ENCODE peak calls at places on chromosomes 1 and 21, in five cellular contexts. I is neural progenitor cell, J is esophagus muscularis mucosa, H is neuronal stem cell, Q is left ventricle myocardium inferior. L is an unnamed sample.

GRCh38 chr1:234250747-234251146 is 122.5 kb upstream of the COA6 start:
- DNase-seq in Q (no peak), J (no peak), I (peak; percentile 88), H (peak; percentile 69), L (no peak)

GRCh38 chr1:77360256-77360655 is 78.4 kb downstream of the AK5 start:
- DNase-seq in H (no peak), I (no peak), Q (no peak), J (no peak), L (no peak)

GRCh38 chr1:79575424-79575823 is 568.9 kb upstream of the ADGRL4 start:
- DNase-seq in I (no peak), J (no peak), Q (no peak), H (no peak), L (no peak)

GRCh38 chr1:229388876-229389580 is 44.9 kb downstream of the ACTA1 start:
- DNase-seq in Q (no peak), H (no peak), J (no peak), I (no peak), L (no peak)

GRCh38 chr1:117573386-117574040 is 32.3 kb upstream of the TENT5C start:
- DNase-seq in I (no peak), H (no peak), Q (no peak), J (no peak), L (no peak)

GRCh38 chr1:13965770-13966398 is 265.9 kb downstream of the PRDM2 start:
- DNase-seq in J (no peak), I (peak; percentile 82), Q (peak; percentile 43), H (peak; percentile 56), L (no peak)

GRCh38 chr21:46079357-46080170 is 18.3 kb upstream of the COL6A2 start:
- DNase-seq in Q (no peak), I (no peak), H (no peak), J (peak; percentile 78), L (peak; percentile 56)

GRCh38 chr1:158654079-158654478 is 32.4 kb downstream of the SPTA1 start:
- DNase-seq in Q (no peak), J (no peak), I (no peak), H (no peak), L (no peak)

GRCh38 chr1:37764888-37765441 is at the start of gene EPHA10:
- DNase-seq in Q (no peak), J (no peak), I (peak; percentile 78), H (no peak), L (no peak)

GRCh38 chr1:172416482-172417035 is 3.9 kb upstream of the C1orf105 start:
- DNase-seq in Q (no peak), I (no peak), H (no peak), J (no peak), L (no peak)

GRCh38 chr1:219416598-219417238 is 196.2 kb downstream of the ZC3H11B start:
- DNase-seq in Q (peak; percentile 21), J (no peak), H (peak; percentile 27), I (peak; percentile 58), L (no peak)

GRCh38 chr1:235073331-235073967 is 55.2 kb downstream of the TOMM20 start:
- DNase-seq in I (no peak), Q (peak; percentile 57), H (no peak), J (no peak), L (peak; percentile 93)

GRCh38 chr1:167088746-167089417 is 1.3 kb downstream of the GPA33 start:
- DNase-seq in J (no peak), I (no peak), Q (no peak), H (no peak), L (no peak)

GRCh38 chr1:167094690-167095089 is 815 bp downstream of the STYXL2 start:
- DNase-seq in Q (no peak), I (no peak), J (no peak), H (no peak), L (no peak)

GRCh38 chr1:167092653-167093052 is 1.2 kb upstream of the STYXL2 start:
- DNase-seq in H (no peak), I (no peak), Q (no peak), J (no peak), L (no peak)

GRCh38 chr1:167093863-167094516 is at the start of gene STYXL2:
- DNase-seq in Q (peak; percentile 35), H (no peak), J (no peak), I (no peak), L (no peak)

DNA sequence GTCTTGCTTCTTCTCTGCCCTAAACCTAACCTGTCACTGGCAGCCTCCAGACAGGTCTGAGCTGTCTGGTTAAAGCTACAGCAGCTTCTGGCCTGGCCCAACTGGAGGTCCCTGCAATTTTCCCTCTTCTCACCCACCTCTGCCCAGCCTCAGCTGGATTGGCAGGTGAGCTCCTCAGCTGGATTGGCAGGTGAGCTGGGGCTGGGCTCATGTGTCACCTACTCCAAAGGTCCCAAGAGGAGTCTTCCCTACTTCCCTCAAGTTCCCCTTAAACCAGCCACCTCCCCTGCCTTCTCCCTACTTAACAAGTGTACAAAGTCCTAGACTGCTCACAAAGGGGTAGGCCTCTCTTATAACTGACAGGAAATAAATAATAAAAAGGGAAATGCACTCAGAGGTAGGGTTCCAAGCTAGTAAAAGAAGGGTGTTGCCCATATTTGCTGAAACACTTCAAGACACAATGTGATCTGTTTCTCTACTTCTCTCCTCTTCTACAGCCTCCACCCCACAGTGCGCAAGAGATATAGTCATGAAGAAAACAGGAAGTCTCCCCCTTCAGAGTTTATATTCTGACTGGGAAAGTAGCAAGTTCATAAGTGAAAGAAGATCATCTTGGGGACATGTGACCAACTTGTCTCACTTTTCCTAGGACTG is at the start of gene GPA33:
- DNase-seq in I (no peak), H (no peak), Q (no peak), J (no peak), L (no peak)
- H3K27ac ChIP-seq in I (no peak within 1 kb of the TSS), H (no peak within 1 kb of the TSS), Q (no peak within 1 kb of the TSS), J (no peak within 1 kb of the TSS), L (peak within 1 kb of the TSS; percentile 74)

GRCh38 chr1:67559222-67559700 is 125.7 kb upstream of the GADD45A start:
- DNase-seq in H (no peak), Q (peak; percentile 50), J (no peak), I (no peak), L (no peak)

GRCh38 chr1:67557731-67558448 is 127.1 kb upstream of the GADD45A start:
- DNase-seq in J (no peak), H (no peak), I (no peak), Q (no peak), L (no peak)

GRCh38 chr1:67560580-67561285 is 124.3 kb upstream of the GADD45A start:
- DNase-seq in I (no peak), H (no peak), J (no peak), Q (no peak), L (no peak)

GRCh38 chr1:67556297-67556900 is 126.2 kb upstream of the SERBP1 start:
- DNase-seq in Q (no peak), H (no peak), I (no peak), J (no peak), L (no peak)

DNA sequence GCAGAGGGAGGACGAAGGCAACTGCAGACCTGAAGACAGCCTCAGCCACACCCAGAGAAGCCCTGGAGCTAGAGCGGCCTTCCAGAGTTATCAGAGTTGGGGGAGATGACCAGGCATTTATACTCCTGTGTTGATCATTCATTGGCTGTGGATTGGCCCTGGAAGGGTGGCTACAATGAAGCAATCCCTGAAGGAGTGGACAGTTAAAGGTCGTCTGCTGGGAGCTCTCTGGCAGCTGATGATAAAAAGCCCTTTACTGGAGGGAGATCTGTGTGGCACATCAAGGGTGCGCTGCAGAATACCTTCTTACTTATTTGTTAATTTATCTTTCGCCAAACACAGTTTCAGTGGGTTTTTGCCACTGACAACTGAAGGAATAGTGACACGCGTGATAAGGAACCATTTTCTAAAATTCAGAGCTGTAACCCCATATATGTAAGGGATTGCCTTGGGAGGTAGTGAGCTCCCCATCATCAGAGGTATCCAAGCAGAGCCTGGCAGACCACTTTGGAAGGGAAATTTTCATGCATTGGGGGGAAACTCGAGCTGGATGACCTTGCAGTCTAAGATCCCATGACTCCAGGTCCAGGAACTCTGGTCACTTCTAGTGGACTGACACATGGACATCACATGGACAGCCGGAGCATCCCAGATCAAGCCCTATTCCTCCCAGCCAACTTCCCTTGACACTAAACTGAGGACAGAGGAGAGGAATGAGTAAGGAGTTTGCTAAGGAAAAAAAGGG is 126.4 kb upstream of the GADD45A start:
- DNase-seq in J (no peak), I (no peak), H (no peak), Q (no peak), L (no peak)
- H3K27ac ChIP-seq in J (peak overlapping the region; percentile 37), I (no peak overlapping the region), H (no peak overlapping the region), Q (peak overlapping the region; percentile 15), L (no peak overlapping the region)

DNA sequence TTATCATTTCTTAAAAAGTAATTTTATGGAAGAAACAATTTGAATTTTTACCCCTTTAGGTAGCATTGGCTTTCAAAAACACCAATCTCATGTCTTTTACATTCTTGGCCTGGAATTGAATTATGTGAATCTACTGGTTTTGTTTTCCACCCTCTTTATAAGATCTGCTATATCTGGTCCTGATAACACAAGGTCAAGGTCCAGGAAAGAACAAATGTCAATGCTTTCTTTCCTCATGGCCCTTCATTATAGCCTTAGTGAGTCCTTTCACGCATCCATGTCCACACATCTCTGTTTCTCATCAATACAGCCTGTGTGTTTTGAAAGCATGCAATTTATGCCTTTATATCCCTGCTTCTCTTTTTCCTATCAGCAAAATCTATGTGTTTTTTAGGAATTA is 24.0 kb upstream of the DR1 start:
- DNase-seq in Q (no peak), H (no peak), J (no peak), I (no peak), L (no peak)
- H3K27ac ChIP-seq in Q (no peak overlapping the region), H (no peak overlapping the region), J (no peak overlapping the region), I (no peak overlapping the region), L (no peak overlapping the region)

GRCh38 chr1:103447471-103447870 is 78.0 kb upstream of the RNPC3 start:
- DNase-seq in I (no peak), Q (no peak), J (no peak), H (no peak), L (no peak)
- H3K27ac ChIP-seq in I (no peak overlapping the region), Q (no peak overlapping the region), J (no peak overlapping the region), H (no peak overlapping the region), L (no peak overlapping the region)

DNA sequence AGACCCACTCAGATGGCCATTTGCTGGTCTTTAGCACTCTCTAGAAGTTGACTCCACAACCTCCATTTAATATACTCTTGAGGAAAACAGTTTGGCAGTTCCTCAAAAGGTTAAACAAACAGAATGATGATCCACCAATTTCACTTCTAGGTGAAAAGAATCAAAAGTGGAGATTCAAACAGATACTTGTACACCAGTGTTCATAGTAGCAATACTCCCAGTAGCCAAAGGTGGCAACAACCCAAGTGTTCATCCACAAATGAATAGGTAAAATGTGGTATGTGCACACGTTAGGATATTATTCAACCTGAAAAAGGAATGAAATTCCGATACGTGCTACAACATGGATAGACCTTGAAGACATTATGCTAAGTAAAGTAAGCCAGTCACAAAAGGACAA is 6.3 kb downstream of the PRCC start:
- DNase-seq in H (no peak), I (no peak), Q (no peak), J (no peak), L (no peak)
- H3K27ac ChIP-seq in H (no peak overlapping the region), I (no peak overlapping the region), Q (peak overlapping the region; percentile 58), J (no peak overlapping the region), L (no peak overlapping the region)

GRCh38 chr1:109275706-109276345 is 7.1 kb downstream of the PSRC1 start:
- DNase-seq in H (no peak), I (no peak), Q (peak; percentile 10), J (no peak), L (peak; percentile 72)
- H3K27ac ChIP-seq in H (no peak overlapping the region), I (no peak overlapping the region), Q (no peak overlapping the region), J (peak overlapping the region; percentile 65), L (peak overlapping the region; percentile 31)

GRCh38 chr1:201918343-201918742 is 28.0 kb downstream of the LMOD1 start:
- DNase-seq in J (no peak), H (no peak), Q (no peak), I (no peak), L (no peak)
- H3K27ac ChIP-seq in J (peak overlapping the region; percentile 95), H (no peak overlapping the region), Q (peak overlapping the region; percentile 77), I (no peak overlapping the region), L (peak overlapping the region; percentile 54)

L was measured in spleen.